ENCODE peak calls at places on chromosomes 16 and 17, in four cellular contexts. One of them, this sample, is unnamed.

GRCh38 chr16:89471225-89471624 is 19.1 kb downstream of the ANKRD11 start:
- DNase-seq in H9: no peak
- DNase-seq in IMR-90: peak; percentile 88
- DNase-seq in H1: no peak
- DNase-seq in this sample: peak; percentile 96

GRCh38 chr16:65660390-65660789 is 538.5 kb upstream of the CDH11 start:
- DNase-seq in H9: no peak
- DNase-seq in IMR-90: peak; percentile 54
- DNase-seq in H1: no peak
- DNase-seq in this sample: no peak

GRCh38 chr17:31273511-31273910 is 23.5 kb downstream of the OMG start:
- DNase-seq in H9: no peak
- DNase-seq in IMR-90: no peak
- DNase-seq in H1: no peak
- DNase-seq in this sample: no peak

GRCh38 chr16:10897134-10897533 is 20.1 kb downstream of the CIITA start:
- DNase-seq in H9: no peak
- DNase-seq in IMR-90: no peak
- DNase-seq in H1: no peak
- DNase-seq in this sample: no peak

GRCh38 chr16:24198807-24199533 is 57.2 kb upstream of the CACNG3 start:
- DNase-seq in H9: no peak
- DNase-seq in IMR-90: no peak
- DNase-seq in H1: no peak
- DNase-seq in this sample: no peak

GRCh38 chr17:29007456-29008455 is 1.9 kb upstream of the SEZ6 start:
- DNase-seq in H9: no peak
- DNase-seq in IMR-90: peak; percentile 7
- DNase-seq in H1: no peak
- DNase-seq in this sample: peak; percentile 74

GRCh38 chr16:2386990-2387389 is 42.3 kb upstream of the CCNF start:
- DNase-seq in H9: peak; percentile 88
- DNase-seq in IMR-90: no peak
- DNase-seq in H1: peak; percentile 52
- DNase-seq in this sample: peak; percentile 75

GRCh38 chr16:46908540-46909372 is 24.6 kb downstream of the GPT2 start:
- DNase-seq in H9: peak; percentile 72
- DNase-seq in IMR-90: peak; percentile 61
- DNase-seq in H1: peak; percentile 81
- DNase-seq in this sample: peak; percentile 86

GRCh38 chr16:20302389-20302788 is 24.9 kb downstream of the GP2 start:
- DNase-seq in H9: no peak
- DNase-seq in IMR-90: no peak
- DNase-seq in H1: no peak
- DNase-seq in this sample: no peak

GRCh38 chr17:64009571-64010402 is 10.6 kb downstream of the ICAM2 start:
- DNase-seq in H9: no peak
- DNase-seq in IMR-90: peak; percentile 34
- DNase-seq in H1: peak; percentile 24
- DNase-seq in this sample: no peak

GRCh38 chr17:1455291-1455747 is 713 bp downstream of the CRK start:
- DNase-seq in H9: peak; percentile 78
- DNase-seq in IMR-90: peak; percentile 67
- DNase-seq in H1: peak; percentile 59
- DNase-seq in this sample: peak; percentile 86

GRCh38 chr16:67730326-67730725 is 11.2 kb upstream of the GFOD2 start:
- DNase-seq in H9: no peak
- DNase-seq in IMR-90: no peak
- DNase-seq in H1: no peak
- DNase-seq in this sample: no peak
- H2BK120ac ChIP-seq in H9: no peak overlapping the region
- H2BK120ac ChIP-seq in IMR-90: no peak overlapping the region
- H2BK120ac ChIP-seq in H1: no peak overlapping the region
- H2BK120ac ChIP-seq in this sample: no peak overlapping the region

DNA sequence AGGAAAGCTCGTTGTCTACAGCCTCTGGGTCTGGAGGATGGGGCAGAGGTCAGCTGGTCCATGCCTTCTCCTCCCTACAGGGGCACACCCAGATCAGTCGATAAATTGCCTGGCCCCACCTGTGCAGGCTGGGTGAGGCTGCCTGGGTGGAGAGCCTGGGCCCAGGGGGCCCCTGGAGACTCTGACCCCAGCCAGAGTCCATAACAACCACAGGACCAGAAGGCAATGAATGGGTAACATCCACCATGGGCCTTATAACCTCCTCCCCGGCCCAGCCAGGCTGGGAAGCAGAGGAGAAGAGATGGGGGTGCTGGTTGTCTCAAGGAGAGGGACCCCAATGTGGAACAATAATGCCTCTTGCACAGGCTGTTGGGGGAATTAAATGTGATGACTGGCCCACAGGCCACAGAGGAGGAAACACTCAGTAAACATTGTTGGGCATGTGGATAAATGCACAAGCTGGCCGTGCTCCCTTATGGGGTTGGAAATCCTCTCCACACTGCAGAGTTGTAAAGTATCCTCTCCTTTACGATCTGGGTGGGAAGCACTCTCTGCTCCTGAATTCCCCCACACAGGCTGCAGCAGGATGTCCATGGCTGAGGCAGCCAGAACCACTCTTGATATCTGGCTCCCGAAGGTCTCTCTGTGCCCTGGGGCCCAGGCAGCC is 56.7 kb upstream of the TOB1 start:
- DNase-seq in H9: no peak
- DNase-seq in IMR-90: no peak
- DNase-seq in H1: no peak
- DNase-seq in this sample: no peak
- H4K8ac ChIP-seq in H9: no peak overlapping the region
- H4K8ac ChIP-seq in IMR-90: peak overlapping the region; percentile 60
- H4K8ac ChIP-seq in H1: no peak overlapping the region
- H4K8ac ChIP-seq in this sample: no peak overlapping the region

DNA sequence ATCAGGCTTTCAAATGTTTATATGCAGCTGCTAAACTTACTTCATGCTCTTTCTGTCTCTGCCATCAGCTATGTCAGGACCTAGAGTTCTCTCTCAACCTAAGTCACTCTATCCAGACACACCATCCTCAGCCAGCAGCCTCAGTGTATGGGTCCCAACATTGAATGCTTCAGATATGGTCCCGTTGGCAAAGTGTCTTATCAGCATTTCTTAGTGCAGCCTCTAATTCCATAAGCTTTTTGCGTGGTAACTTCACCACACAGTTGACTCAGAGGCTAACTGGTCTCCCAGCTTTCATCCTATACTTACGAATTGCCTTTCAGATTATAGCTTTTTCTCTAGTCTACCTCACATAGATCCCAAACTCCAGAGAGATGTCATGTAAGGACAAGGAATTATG is 402.9 kb upstream of the EEF2KMT start:
- DNase-seq in H9: no peak
- DNase-seq in IMR-90: no peak
- DNase-seq in H1: no peak
- DNase-seq in this sample: no peak
- H4K5ac ChIP-seq in H9: no peak overlapping the region
- H4K5ac ChIP-seq in IMR-90: no peak overlapping the region
- H4K5ac ChIP-seq in H1: no peak overlapping the region
- H4K5ac ChIP-seq in this sample: no peak overlapping the region

DNA sequence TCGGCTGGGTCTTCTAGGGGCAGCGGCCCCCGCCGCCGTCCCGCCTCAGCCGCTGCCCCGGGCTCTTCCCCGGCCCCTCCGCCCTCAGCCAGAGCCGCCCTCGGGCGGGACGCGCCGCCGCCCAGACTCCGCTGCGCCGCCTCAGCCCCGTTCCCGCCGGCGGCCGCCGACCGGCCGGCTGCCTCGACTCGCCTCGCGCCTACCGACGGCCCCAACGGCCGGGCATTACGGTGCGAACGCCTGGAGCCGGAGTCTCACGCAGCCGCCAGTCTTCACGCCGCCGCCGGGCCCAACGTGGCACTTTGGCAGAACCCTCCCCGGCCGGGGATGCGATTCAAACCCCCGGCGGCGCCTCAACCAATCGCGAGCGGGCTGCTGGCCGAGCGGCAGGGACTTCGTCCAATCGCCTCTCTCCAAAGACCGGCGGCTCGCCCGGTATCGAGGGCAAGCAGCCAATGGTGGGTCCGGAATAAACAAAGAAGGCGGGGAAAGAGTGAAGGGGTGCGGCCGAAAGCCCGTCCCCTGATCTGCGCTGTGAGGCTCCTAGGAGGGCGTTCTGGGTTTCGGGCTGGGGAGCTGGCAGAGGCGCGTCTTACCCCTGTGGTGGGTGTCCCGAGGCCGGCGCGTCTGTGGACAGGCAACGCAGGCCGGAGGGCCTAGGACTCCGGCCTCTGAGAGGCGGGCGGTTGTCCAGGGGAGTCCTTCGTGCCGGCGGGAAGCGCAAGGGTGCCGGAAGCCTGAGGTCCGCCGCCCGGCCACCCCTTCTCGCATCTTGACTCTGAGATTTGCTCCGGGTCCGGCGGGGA is at the start of gene CDR2:
- DNase-seq in H9: peak; percentile 98
- DNase-seq in IMR-90: peak; percentile 94
- DNase-seq in H1: peak; percentile 98
- DNase-seq in this sample: peak; percentile 98
- H2BK120ac ChIP-seq in H9: no peak within 1 kb of the TSS
- H2BK120ac ChIP-seq in IMR-90: peak within 1 kb of the TSS; percentile 78
- H2BK120ac ChIP-seq in H1: no peak within 1 kb of the TSS
- H2BK120ac ChIP-seq in this sample: peak within 1 kb of the TSS; percentile 49

GRCh38 chr16:22029632-22030031 is 21.7 kb downstream of the MOSMO start:
- DNase-seq in H9: no peak
- DNase-seq in IMR-90: no peak
- DNase-seq in H1: no peak
- DNase-seq in this sample: no peak
- H4K8ac ChIP-seq in H9: no peak overlapping the region
- H4K8ac ChIP-seq in IMR-90: peak overlapping the region; percentile 25
- H4K8ac ChIP-seq in H1: no peak overlapping the region
- H4K8ac ChIP-seq in this sample: no peak overlapping the region

GRCh38 chr16:50522324-50522723 is 25.9 kb upstream of the NKD1 start:
- DNase-seq in H9: peak; percentile 3
- DNase-seq in IMR-90: no peak
- DNase-seq in H1: no peak
- DNase-seq in this sample: no peak
- H4K5ac ChIP-seq in H9: no peak overlapping the region
- H4K5ac ChIP-seq in IMR-90: no peak overlapping the region
- H4K5ac ChIP-seq in H1: no peak overlapping the region
- H4K5ac ChIP-seq in this sample: no peak overlapping the region

DNA sequence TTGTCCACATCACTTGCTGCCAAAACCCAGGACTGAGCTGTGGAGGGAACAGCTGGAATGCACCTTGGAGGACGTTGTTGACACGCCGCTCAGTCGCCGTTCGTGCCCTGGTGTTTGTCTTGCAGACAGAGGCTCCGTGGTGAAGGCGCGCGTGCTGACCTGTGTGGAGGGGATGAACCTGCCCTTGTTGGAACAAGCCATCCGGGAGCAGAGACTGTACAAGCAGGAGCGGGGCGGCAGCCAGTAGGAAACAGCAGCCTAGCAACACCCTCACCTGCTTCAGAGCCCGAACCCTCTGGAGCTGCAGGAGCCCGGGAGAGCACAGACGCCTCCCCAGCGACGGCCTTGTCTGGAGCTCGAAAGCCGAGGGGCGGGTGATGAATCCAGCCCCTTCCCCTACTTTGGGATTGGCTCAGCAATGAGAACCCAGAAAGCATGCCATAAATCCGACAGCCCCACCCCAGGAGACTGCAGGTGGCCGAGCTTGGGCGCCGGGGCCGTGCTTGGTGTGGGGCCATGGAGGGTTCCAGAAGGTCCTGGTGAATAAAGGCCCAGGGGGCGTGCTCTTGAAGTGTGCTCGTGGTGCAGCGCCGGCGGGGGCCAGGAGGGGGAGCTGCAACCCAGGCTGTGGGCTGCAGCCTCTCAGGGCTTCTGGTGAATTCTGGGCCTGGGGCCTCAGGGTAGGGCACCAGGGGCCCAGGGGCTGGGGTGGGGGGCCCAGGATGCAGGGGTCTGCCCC is 470 bp upstream of the CDK3 start:
- DNase-seq in H9: peak; percentile 93
- DNase-seq in IMR-90: peak; percentile 16
- DNase-seq in H1: peak; percentile 97
- DNase-seq in this sample: peak; percentile 85
- H2BK120ac ChIP-seq in H9: no peak overlapping the region
- H2BK120ac ChIP-seq in IMR-90: no peak overlapping the region
- H2BK120ac ChIP-seq in H1: no peak overlapping the region
- H2BK120ac ChIP-seq in this sample: no peak overlapping the region

DNA sequence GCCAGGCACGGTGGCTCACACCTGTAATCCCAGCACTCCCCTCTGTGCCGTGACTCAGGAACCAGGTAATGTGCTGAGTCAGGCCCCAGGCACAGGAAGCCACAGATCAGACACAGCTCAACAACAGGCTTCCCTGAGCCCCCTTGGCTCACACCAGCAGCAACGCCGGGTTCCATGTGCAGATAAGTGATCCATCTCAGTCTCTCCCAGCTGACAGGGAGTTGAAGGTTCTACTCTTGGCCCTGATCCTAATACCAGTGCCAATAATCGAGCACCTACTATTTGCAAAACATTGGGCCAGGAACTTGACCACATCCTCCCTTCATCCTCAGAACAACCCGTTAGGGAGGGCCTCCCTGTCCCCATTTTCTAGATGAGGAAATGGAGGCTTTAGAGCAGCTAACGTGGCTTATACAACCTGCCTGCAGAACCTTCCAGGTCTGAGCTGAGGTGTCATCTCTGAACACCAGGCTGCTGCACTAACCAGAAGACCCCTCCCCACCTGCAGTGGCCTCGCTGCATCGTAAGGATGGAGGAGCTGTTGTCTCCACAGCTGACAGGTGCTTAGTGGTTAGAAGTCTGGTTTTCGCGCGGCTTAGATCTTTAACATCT is 64.8 kb upstream of the AMZ2 start:
- DNase-seq in H9: peak; percentile 84
- DNase-seq in IMR-90: no peak
- DNase-seq in H1: no peak
- DNase-seq in this sample: peak; percentile 83
- H4K8ac ChIP-seq in H9: no peak overlapping the region
- H4K8ac ChIP-seq in IMR-90: no peak overlapping the region
- H4K8ac ChIP-seq in H1: no peak overlapping the region
- H4K8ac ChIP-seq in this sample: no peak overlapping the region

GRCh38 chr17:56912105-56912999 is 1.5 kb downstream of the TRIM25 start:
- DNase-seq in H9: no peak
- DNase-seq in IMR-90: no peak
- DNase-seq in H1: no peak
- DNase-seq in this sample: no peak
- H4K5ac ChIP-seq in H9: no peak overlapping the region
- H4K5ac ChIP-seq in IMR-90: peak overlapping the region; percentile 37
- H4K5ac ChIP-seq in H1: no peak overlapping the region
- H4K5ac ChIP-seq in this sample: no peak overlapping the region